ENCODE peak calls at places on chromosomes 1 and 21, in nine cellular contexts. A is AG04450; W is NCI-H446 treated with DMSO at 0.1 percent for 48 hours; L is foreskin fibroblast; U is T-helper 2 cell; I is EH; G is activated CD8-positive, alpha-beta memory T cell treated with anti-CD3 and anti-CD28 coated beads, Interleukin-2, amount 50 U/mL, for 48 hours; O is activated T-helper 9 cell treated with anti-CD3 and anti-CD28 coated beads, Interleukin-2, amount 50 U/mL, for 16 hours; H is tibial artery. T is an unnamed sample.

GRCh38 chr1:2861988-2862430 is 60.5 kb upstream of the TTC34 start:
- DNase-seq in A (no peak), W (no peak), L (no peak), U (no peak), I (no peak), G (no peak), O (no peak), H (no peak), T (no peak)

GRCh38 chr1:169892819-169893644 is 664 bp downstream of the SCYL3 start:
- DNase-seq in A (no peak), W (no peak), L (peak; percentile 49), U (peak; percentile 26), I (peak; percentile 43), G (no peak), O (no peak), H (peak; percentile 32), T (peak; percentile 17)

GRCh38 chr21:27476696-27477095 is 509.8 kb upstream of the ADAMTS5 start:
- DNase-seq in A (peak; percentile 7), W (no peak), L (peak; percentile 68), U (no peak), I (peak; percentile 62), G (no peak), O (no peak), H (no peak), T (no peak)

GRCh38 chr1:10065344-10065685 is 32.6 kb downstream of the UBE4B start:
- DNase-seq in A (no peak), W (no peak), L (no peak), U (no peak), I (no peak), G (no peak), O (no peak), H (no peak), T (no peak)

GRCh38 chr1:19430121-19431068 is 54.9 kb downstream of the CAPZB start:
- DNase-seq in A (no peak), W (no peak), L (peak; percentile 77), U (no peak), I (peak; percentile 77), G (no peak), O (no peak), H (no peak), T (no peak)

GRCh38 chr1:2300004-2300771 is 72.1 kb downstream of the SKI start:
- DNase-seq in A (no peak), W (no peak), L (no peak), U (peak; percentile 92), I (no peak), G (peak; percentile 89), O (peak; percentile 68), H (no peak), T (peak; percentile 18)

GRCh38 chr1:242747233-242747632 is 222.7 kb upstream of the PLD5 start:
- DNase-seq in A (no peak), W (no peak), L (no peak), U (no peak), I (no peak), G (no peak), O (no peak), H (no peak), T (no peak)

GRCh38 chr1:94887603-94888171 is 39.2 kb downstream of the CNN3 start:
- DNase-seq in A (no peak), W (no peak), L (no peak), U (no peak), I (no peak), G (no peak), O (no peak), H (no peak), T (no peak)

GRCh38 chr1:156295391-156295947 is at the start of gene GLMP:
- DNase-seq in A (no peak), W (peak; percentile 23), L (peak; percentile 85), U (peak; percentile 80), I (peak; percentile 73), G (peak; percentile 75), O (peak; percentile 28), H (peak; percentile 77), T (no peak)

GRCh38 chr1:24702511-24703293 is 42.5 kb upstream of the CLIC4 start:
- DNase-seq in A (no peak), W (peak; percentile 36), L (no peak), U (no peak), I (peak; percentile 60), G (no peak), O (no peak), H (no peak), T (no peak)

GRCh38 chr1:153288634-153289275 is 24.0 kb downstream of the PGLYRP3 start:
- DNase-seq in A (no peak), W (no peak), L (no peak), U (peak; percentile 22), I (peak; percentile 1), G (peak; percentile 70), O (no peak), H (no peak), T (no peak)

GRCh38 chr1:219812491-219813221 is 115.7 kb downstream of the SLC30A10 start:
- DNase-seq in A (peak; percentile 54), W (peak; percentile 40), L (peak; percentile 82), U (peak; percentile 49), I (peak; percentile 66), G (no peak), O (no peak), H (no peak), T (peak; percentile 70)

T was measured in AML-193.